ENCODE peak calls at places on chromosomes 11 and 22, in five cellular contexts. I is amygdala; S is fibroblast of the aortic adventitia; R is activated naive CD4-positive, alpha-beta T cell treated with anti-CD3 and anti-CD28 coated beads for 36 hours; L is IMR-90. U is an unnamed sample.

GRCh38 chr11:11451501-11452005 is 98.5 kb upstream of the CSNK2A3 start:
- DNase-seq in S (no peak), L (peak; percentile 24), I (no peak), R (no peak), U (no peak)

GRCh38 chr11:69918938-69919650 is 99.9 kb upstream of the FGF3 start:
- DNase-seq in I (no peak), L (peak; percentile 57), R (peak; percentile 73), S (peak; percentile 65), U (peak; percentile 42)

GRCh38 chr11:129427376-129427775 is 51.7 kb downstream of the BARX2 start:
- DNase-seq in R (no peak), S (no peak), L (no peak), I (no peak), U (no peak)

GRCh38 chr22:23203452-23204124 is 23.3 kb downstream of the BCR start:
- DNase-seq in R (no peak), S (no peak), L (no peak), I (no peak), U (peak; percentile 77)

GRCh38 chr11:8282621-8283509 is 19.2 kb upstream of the LMO1 start:
- DNase-seq in I (no peak), L (no peak), R (no peak), S (no peak), U (no peak)

GRCh38 chr11:45436118-45436517 is 150.0 kb upstream of the SYT13 start:
- DNase-seq in S (no peak), L (no peak), R (no peak), I (no peak), U (peak; percentile 45)

GRCh38 chr22:24758164-24758799 is 16.2 kb downstream of the PIWIL3 start:
- DNase-seq in L (peak; percentile 60), S (peak; percentile 74), I (no peak), R (peak; percentile 75), U (peak; percentile 64)

GRCh38 chr22:32333141-32333768 is 24.4 kb upstream of the RFPL3 start:
- DNase-seq in I (no peak), S (no peak), L (no peak), R (no peak), U (no peak)

GRCh38 chr11:10456519-10456918 is 1.5 kb downstream of the AMPD3 start:
- DNase-seq in R (peak; percentile 19), L (no peak), I (no peak), S (peak; percentile 40), U (no peak)

GRCh38 chr22:19466126-19466716 is 12.8 kb downstream of the UFD1 start:
- DNase-seq in R (no peak), I (no peak), S (no peak), L (no peak), U (peak; percentile 74)

GRCh38 chr11:963852-964251 is 38.2 kb downstream of the AP2A2 start:
- DNase-seq in I (no peak), L (no peak), R (no peak), S (no peak), U (no peak)

GRCh38 chr22:42972592-42973535 is 42.1 kb downstream of the PACSIN2 start:
- DNase-seq in R (peak; percentile 19), S (no peak), I (no peak), L (no peak), U (no peak)

GRCh38 chr11:86802601-86803051 is 2.3 kb downstream of the PRSS23 start:
- DNase-seq in I (no peak), L (peak; percentile 57), S (peak; percentile 69), R (peak; percentile 38), U (peak; percentile 42)

GRCh38 chr11:74630043-74630442 is 37.7 kb downstream of the POLD3 start:
- DNase-seq in R (no peak), I (no peak), L (no peak), S (no peak), U (no peak)

GRCh38 chr11:61730222-61730994 is 22.0 kb upstream of the MYRF start:
- DNase-seq in L (no peak), R (no peak), S (no peak), I (no peak), U (no peak)

GRCh38 chr11:34869425-34869824 is 46.8 kb downstream of the APIP start:
- DNase-seq in S (no peak), I (no peak), L (no peak), R (no peak), U (no peak)

GRCh38 chr22:30310881-30311771 is 15.6 kb downstream of the TBC1D10A start:
- DNase-seq in I (peak; percentile 26), R (no peak), S (peak; percentile 95), L (peak; percentile 61), U (no peak)

GRCh38 chr22:19868333-19868732 is 13.7 kb upstream of the GNB1L start:
- DNase-seq in L (no peak), S (no peak), R (peak; percentile 2), I (no peak), U (no peak)

GRCh38 chr11:2927493-2927800 is 1.8 kb downstream of the PHLDA2 start:
- DNase-seq in R (no peak), S (no peak), I (no peak), L (no peak), U (no peak)

U was measured in NCI-H446.